ENCODE peak calls at places on chromosome 16, in seven cellular contexts. S, Y, T, I, L, Z and O are unnamed samples.

GRCh38 chr16:28872952-28873351 is 5.3 kb upstream of the ATP2A1 start:
- DNase-seq in S (no peak), Y (no peak), T (no peak), I (no peak), L (no peak), Z (no peak), O (no peak)

GRCh38 chr16:86455116-86455515 is 55.2 kb upstream of the FOXF1 start:
- DNase-seq in S (no peak), Y (no peak), T (no peak), I (no peak), L (no peak), Z (no peak), O (peak)

GRCh38 chr16:86449377-86450095 is 60.8 kb upstream of the FOXF1 start:
- DNase-seq in S (no peak), Y (no peak), T (no peak), I (no peak), L (no peak), Z (no peak), O (no peak)

GRCh38 chr16:24507959-24508358 is 31.4 kb upstream of the RBBP6 start:
- DNase-seq in S (no peak), Y (no peak), T (no peak), I (no peak), L (no peak), Z (no peak), O (no peak)

GRCh38 chr16:52309761-52310416 is 237.1 kb downstream of the TOX3 start:
- DNase-seq in S (no peak), Y (no peak), T (no peak), I (no peak), L (no peak), Z (no peak), O (no peak)

GRCh38 chr16:5633845-5634440 is 536.3 kb upstream of the EEF2KMT start:
- DNase-seq in S (no peak), Y (no peak), T (no peak), I (no peak), L (peak), Z (no peak), O (peak)

GRCh38 chr16:30654856-30655255 is 3.4 kb upstream of the FBRS start:
- DNase-seq in S (no peak), Y (no peak), T (no peak), I (no peak), L (no peak), Z (peak), O (no peak)

GRCh38 chr16:47254771-47255170 is 111.0 kb upstream of the NETO2 start:
- DNase-seq in S (no peak), Y (no peak), T (no peak), I (no peak), L (no peak), Z (no peak), O (no peak)

GRCh38 chr16:58366247-58367031 is 25.8 kb upstream of the GINS3 start:
- DNase-seq in S (no peak), Y (no peak), T (no peak), I (no peak), L (no peak), Z (no peak), O (peak)

GRCh38 chr16:54540525-54541180 is 254.1 kb upstream of the IRX3 start:
- DNase-seq in S (no peak), Y (no peak), T (no peak), I (no peak), L (no peak), Z (no peak), O (peak)

GRCh38 chr16:13779676-13780075 is 140.3 kb upstream of the ERCC4 start:
- DNase-seq in S (no peak), Y (no peak), T (no peak), I (no peak), L (no peak), Z (no peak), O (no peak)

GRCh38 chr16:24784121-24784520 is 54.7 kb downstream of the TNRC6A start:
- DNase-seq in S (no peak), Y (no peak), T (no peak), I (no peak), L (no peak), Z (no peak), O (no peak)

GRCh38 chr16:59039066-59039465 is 304.9 kb upstream of the GOT2 start:
- DNase-seq in S (no peak), Y (no peak), T (no peak), I (no peak), L (no peak), Z (no peak), O (no peak)

GRCh38 chr16:29678691-29679267 is at the start of gene QPRT:
- DNase-seq in S (no peak), Y (no peak), T (no peak), I (peak), L (peak), Z (peak), O (peak)

GRCh38 chr16:81623365-81624102 is 155.6 kb upstream of the PLCG2 start:
- DNase-seq in S (peak), Y (peak), T (peak), I (peak), L (peak), Z (no peak), O (peak)

GRCh38 chr16:27505297-27506236 is 44.1 kb downstream of the GTF3C1 start:
- DNase-seq in S (no peak), Y (no peak), T (no peak), I (no peak), L (no peak), Z (no peak), O (no peak)

GRCh38 chr16:17666293-17666692 is 195.5 kb upstream of the XYLT1 start:
- DNase-seq in S (no peak), Y (no peak), T (no peak), I (no peak), L (no peak), Z (no peak), O (no peak)

GRCh38 chr16:29994613-29995329 is 646 bp downstream of the HIRIP3 start:
- DNase-seq in S (no peak), Y (peak), T (peak), I (peak), L (no peak), Z (peak), O (no peak)

GRCh38 chr16:290681-291405 is 7.9 kb downstream of the PDIA2 start:
- DNase-seq in S (no peak), Y (no peak), T (no peak), I (no peak), L (no peak), Z (no peak), O (no peak)

GRCh38 chr16:71986131-71986530 is 14.1 kb downstream of the PKD1L3 start:
- DNase-seq in S (no peak), Y (no peak), T (no peak), I (no peak), L (no peak), Z (no peak), O (no peak)

GRCh38 chr16:71985262-71985974 is 14.8 kb downstream of the PKD1L3 start:
- DNase-seq in S (no peak), Y (no peak), T (no peak), I (no peak), L (no peak), Z (no peak), O (no peak)
- H3K27ac ChIP-seq in S (no peak), Y (no peak), T (no peak), I (no peak), L (no peak), Z (no peak), O (no peak)

GRCh38 chr16:64809876-64810629 is 311.8 kb downstream of the CDH11 start:
- DNase-seq in S (no peak), Y (no peak), T (no peak), I (no peak), L (no peak), Z (no peak), O (no peak)

GRCh38 chr16:64808474-64808873 is 313.4 kb downstream of the CDH11 start:
- DNase-seq in S (no peak), Y (no peak), T (no peak), I (no peak), L (no peak), Z (no peak), O (no peak)
- H3K27ac ChIP-seq in S (no peak), Y (no peak), T (no peak), I (no peak), L (no peak), Z (no peak), O (no peak)

GRCh38 chr16:1443980-1444729 is at the start of gene CCDC154:
- DNase-seq in S (no peak), Y (no peak), T (no peak), I (no peak), L (no peak), Z (no peak), O (no peak)

GRCh38 chr16:1446296-1447080 is 2.1 kb upstream of the CCDC154 start:
- DNase-seq in S (no peak), Y (no peak), T (no peak), I (no peak), L (no peak), Z (no peak), O (no peak)

GRCh38 chr16:1443403-1443973 is 868 bp downstream of the CCDC154 start:
- DNase-seq in S (no peak), Y (no peak), T (no peak), I (no peak), L (no peak), Z (no peak), O (no peak)

GRCh38 chr16:1444730-1445517 is 568 bp upstream of the CCDC154 start:
- DNase-seq in S (no peak), Y (no peak), T (no peak), I (no peak), L (no peak), Z (no peak), O (no peak)

DNA sequence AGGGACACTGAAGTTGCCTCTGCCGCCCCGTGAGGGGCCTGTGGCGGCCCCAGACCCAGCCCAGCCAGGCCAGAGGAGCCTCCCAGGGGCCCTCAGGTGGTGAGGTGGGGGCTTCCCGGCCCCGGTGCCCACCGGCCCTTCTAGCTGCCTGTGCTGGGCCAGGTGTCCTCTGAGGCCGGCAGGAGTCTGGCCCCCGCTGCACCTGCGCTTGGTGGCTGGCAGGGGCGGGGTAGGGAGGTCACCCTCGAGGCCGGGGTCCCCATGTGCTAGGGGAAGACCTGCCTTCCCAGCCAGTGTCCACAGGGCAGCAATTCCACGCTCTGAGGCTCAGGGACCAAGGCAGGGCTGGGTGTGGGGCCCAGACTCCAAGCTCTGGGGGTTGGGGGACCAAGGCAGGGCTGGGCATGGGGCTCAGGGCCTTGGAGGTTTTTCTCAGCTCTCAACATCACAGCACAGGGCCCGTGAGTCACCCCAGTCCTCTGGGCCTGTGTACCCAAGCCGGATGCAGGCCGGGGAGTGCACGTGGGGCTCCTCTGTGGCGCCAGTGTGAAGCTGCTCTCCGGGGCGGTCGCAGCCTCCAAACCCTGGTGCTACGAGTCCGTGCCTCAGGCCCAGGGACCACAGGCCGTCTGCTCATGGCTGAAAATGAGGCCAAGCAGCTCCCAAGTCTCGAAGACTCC is 1.3 kb upstream of the CCDC154 start:
- DNase-seq in S (no peak), Y (no peak), T (no peak), I (no peak), L (no peak), Z (no peak), O (no peak)
- H3K27ac ChIP-seq in S (no peak), Y (no peak), T (no peak), I (no peak), L (no peak), Z (no peak), O (no peak)

GRCh38 chr16:2498085-2498484 is 15.7 kb upstream of the ATP6V0C start:
- DNase-seq in S (no peak), Y (no peak), T (no peak), I (no peak), L (no peak), Z (peak), O (no peak)
- H3K27ac ChIP-seq in S (no peak), Y (no peak), T (no peak), I (no peak), L (no peak), Z (no peak), O (no peak)

DNA sequence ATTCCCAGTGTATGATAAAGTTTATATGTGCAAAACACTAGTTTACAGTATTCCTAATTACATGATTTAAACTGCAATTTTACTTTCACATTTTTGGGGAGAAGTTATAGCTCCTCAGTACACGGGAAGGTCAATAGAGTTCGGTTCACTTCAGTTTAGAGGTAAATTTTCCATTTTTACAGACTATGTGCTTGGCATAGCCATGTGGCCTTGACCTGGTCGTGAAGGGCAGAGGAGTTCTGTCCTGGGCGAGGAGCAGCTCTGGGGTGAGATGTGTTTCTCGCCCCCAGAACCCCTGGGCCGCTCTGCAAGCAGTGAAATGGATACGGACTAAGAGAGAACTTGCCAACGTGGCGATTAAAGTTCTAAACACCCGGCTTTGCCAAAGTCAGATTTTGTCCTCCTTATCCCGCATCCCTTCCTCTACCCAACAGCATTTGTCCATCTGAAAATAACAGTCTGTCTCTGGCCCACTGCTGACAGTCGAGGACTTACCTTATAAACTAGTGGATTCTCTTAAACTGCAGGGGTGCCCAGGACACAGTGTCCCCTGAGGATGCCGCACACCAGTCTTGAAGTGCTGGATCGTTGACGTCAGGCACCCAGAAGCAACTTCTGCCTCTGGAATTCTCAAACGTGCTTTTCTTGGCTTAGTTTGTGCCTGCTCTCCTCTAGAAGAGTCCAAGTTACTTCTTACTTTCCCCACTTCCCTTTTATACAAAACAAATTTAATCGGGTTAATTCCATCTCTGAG is 1.5 kb upstream of the SIAH1 start:
- DNase-seq in S (no peak), Y (no peak), T (peak), I (no peak), L (no peak), Z (no peak), O (no peak)
- H3K27ac ChIP-seq in S (no peak), Y (no peak), T (peak), I (peak), L (no peak), Z (no peak), O (peak)

DNA sequence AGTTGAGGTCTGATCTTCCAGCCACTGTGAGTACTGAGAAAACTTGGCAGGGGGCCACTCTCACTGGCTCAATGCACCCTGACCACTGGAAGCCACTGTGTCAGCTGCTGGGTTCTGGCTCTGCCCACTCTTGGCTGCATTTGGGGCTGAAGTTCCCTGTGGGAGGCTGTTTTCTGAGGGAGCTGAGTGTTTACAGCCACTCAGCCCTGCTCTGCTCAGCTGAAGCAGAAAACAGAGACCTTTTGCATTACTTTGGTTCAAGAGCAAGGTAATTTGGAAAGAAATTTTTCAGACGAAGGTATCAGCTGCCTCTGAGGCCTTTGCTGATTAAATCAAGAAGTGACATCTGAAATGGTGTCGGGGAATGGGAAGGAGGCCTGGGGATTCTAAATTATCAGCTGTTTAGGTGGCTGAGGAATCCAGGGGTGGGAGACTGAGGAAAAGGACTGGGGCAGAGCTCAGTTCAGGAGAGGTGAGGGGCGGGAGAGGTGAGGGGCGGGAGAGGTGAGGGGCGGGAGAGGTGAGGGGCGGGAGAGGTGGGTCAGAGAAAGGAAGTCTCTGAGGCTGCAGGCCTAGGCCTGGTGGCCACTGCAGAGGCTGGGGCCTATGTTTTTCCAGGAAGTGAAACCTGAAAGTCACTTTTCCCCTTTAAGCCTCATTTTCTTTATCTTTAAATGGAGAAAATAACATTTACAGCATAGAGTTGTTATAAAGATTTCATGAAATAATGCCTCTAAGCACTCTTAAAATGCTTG is at the start of gene ACSM5:
- DNase-seq in S (no peak), Y (peak), T (peak), I (no peak), L (peak), Z (peak), O (peak)
- H3K27ac ChIP-seq in S (no peak), Y (no peak), T (peak), I (peak), L (peak), Z (no peak), O (peak)

DNA sequence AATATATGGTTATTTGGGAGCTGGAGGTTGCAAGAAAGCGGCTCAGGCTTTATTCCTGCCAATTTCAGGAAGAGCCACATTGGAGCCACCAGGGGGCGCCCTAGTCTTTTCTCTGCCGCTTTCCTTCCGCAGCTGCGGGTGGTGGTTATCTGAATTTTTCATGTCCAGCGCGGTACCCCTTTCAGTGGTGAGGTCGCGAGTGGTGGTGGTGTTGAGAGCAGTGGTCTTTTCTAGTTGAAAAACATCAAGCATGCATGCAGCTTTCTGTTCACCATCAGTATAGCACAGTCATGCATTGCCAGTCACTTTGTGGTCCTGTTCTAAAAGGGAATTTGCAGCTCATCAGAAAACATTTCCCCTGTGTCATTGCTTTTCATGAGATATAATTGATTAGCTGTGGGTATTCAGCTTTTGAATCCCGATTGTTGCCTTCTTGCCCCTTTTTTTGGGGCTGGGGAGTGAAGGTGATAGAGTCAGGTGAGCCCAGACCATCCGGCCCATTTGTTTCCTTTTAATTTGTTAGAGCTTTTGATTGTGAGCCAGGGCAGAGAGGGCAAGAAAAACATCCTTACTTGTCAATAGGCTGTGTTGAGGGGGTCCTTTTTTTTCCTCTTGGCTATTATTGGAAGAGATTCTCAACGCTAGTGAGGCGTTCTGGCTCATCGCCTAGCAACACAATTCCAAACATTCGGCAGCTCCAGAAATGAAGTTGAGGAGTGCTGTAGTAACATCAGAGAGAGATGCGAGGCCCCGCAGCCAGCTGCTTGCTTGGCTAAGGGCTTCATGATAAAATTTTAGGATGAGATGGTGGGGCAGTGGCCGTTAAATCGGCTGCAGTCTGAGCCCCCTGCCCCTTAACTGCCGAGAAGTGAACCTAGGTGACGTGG is 119.0 kb downstream of the SNX29 start:
- DNase-seq in S (peak), Y (peak), T (peak), I (peak), L (peak), Z (peak), O (peak)
- H3K27ac ChIP-seq in S (no peak), Y (no peak), T (no peak), I (no peak), L (no peak), Z (no peak), O (no peak)

DNA sequence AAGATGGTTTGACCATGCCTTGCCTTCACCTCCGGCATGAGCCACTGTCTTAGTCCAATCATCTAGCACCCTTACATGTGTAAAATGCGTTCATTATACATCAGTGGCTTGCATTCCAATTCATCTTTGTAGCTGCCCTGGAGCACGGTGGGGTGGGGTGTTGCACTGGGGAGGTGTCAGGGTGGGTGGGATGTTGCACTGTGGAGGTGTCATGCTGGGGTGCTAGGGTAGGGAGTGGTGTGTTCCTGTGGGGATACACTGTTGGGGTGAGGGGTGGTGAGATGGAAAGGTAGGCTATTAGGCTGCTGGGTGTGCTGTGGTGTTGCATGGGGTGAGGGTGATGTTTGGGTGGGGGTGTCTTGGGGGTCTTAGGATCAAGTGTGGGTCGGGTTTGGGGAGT is 47.0 kb downstream of the NLRC5 start:
- DNase-seq in S (no peak), Y (no peak), T (no peak), I (no peak), L (no peak), Z (no peak), O (no peak)
- H3K27ac ChIP-seq in S (peak), Y (no peak), T (no peak), I (no peak), L (no peak), Z (no peak), O (no peak)